ENCODE peak calls at places on chromosome 3, in ten cellular contexts. P is upper lobe of left lung, W is GM12892, F is SK-N-MC, X is GM23338, M is prostate gland, E is transverse colon, V is K562, H is H1, Y is Panc1. T is an unnamed sample.

GRCh38 chr3:112333386-112334334 is 704 bp downstream of the CD200 start:
- DNase-seq in P (no peak), W (no peak), F (no peak), X (peak), M (peak), E (no peak), V (no peak), H (no peak), Y (no peak), T (no peak)

GRCh38 chr3:62597481-62597880 is 224.1 kb upstream of the FEZF2 start:
- DNase-seq in P (no peak), W (no peak), F (no peak), X (no peak), M (no peak), E (no peak), V (no peak), H (no peak), Y (no peak), T (no peak)

GRCh38 chr3:155391583-155391982 is 98.1 kb upstream of the STRIT1 start:
- DNase-seq in P (peak), W (no peak), F (no peak), X (peak), M (no peak), E (peak), V (no peak), H (no peak), Y (no peak), T (no peak)

GRCh38 chr3:163043074-163043473 is 1546.5 kb downstream of the OTOL1 start:
- DNase-seq in P (no peak), W (no peak), F (no peak), X (peak), M (no peak), E (no peak), V (no peak), H (no peak), Y (no peak), T (no peak)

GRCh38 chr3:197534348-197534725 is 21.4 kb downstream of the BDH1 start:
- DNase-seq in P (no peak), W (no peak), F (no peak), X (no peak), M (no peak), E (no peak), V (no peak), H (no peak), Y (no peak), T (no peak)

GRCh38 chr3:104198136-104198535 is 1168.6 kb upstream of the ALCAM start:
- DNase-seq in P (no peak), W (no peak), F (peak), X (no peak), M (no peak), E (no peak), V (no peak), H (no peak), Y (no peak), T (no peak)

GRCh38 chr3:24646790-24647189 is 152.1 kb upstream of the THRB start:
- DNase-seq in P (no peak), W (no peak), F (no peak), X (no peak), M (no peak), E (no peak), V (no peak), H (no peak), Y (no peak), T (no peak)

GRCh38 chr3:96966181-96966929 is 152.0 kb downstream of the EPHA6 start:
- DNase-seq in P (no peak), W (no peak), F (no peak), X (no peak), M (no peak), E (no peak), V (no peak), H (no peak), Y (no peak), T (no peak)

GRCh38 chr3:172606021-172606420 is 82.8 kb upstream of the TNFSF10 start:
- DNase-seq in P (no peak), W (no peak), F (no peak), X (no peak), M (no peak), E (no peak), V (no peak), H (no peak), Y (no peak), T (no peak)

GRCh38 chr3:15754047-15754446 is 43.7 kb downstream of the ANKRD28 start:
- DNase-seq in P (no peak), W (no peak), F (no peak), X (no peak), M (no peak), E (no peak), V (no peak), H (no peak), Y (no peak), T (no peak)

GRCh38 chr3:87626471-87626995 is 350.1 kb upstream of the POU1F1 start:
- DNase-seq in P (no peak), W (no peak), F (no peak), X (no peak), M (no peak), E (no peak), V (no peak), H (no peak), Y (no peak), T (no peak)

GRCh38 chr3:34504755-34505154 is 706.3 kb downstream of the PDCD6IP start:
- DNase-seq in P (no peak), W (no peak), F (no peak), X (no peak), M (no peak), E (no peak), V (no peak), H (no peak), Y (no peak), T (no peak)

GRCh38 chr3:142064454-142064853 is 84.9 kb downstream of the TFDP2 start:
- DNase-seq in P (no peak), W (no peak), F (no peak), X (peak), M (no peak), E (no peak), V (no peak), H (no peak), Y (no peak), T (no peak)

GRCh38 chr3:187739561-187740445 is 5.5 kb downstream of the BCL6 start:
- DNase-seq in P (peak), W (peak), F (no peak), X (peak), M (peak), E (peak), V (peak), H (no peak), Y (peak), T (peak)

GRCh38 chr3:53238051-53238850 is 17.6 kb downstream of the TKT start:
- DNase-seq in P (peak), W (no peak), F (no peak), X (no peak), M (peak), E (peak), V (no peak), H (no peak), Y (no peak), T (peak)
- TF ChIP-seq POLR2AphosphoS5 in P (peak), W (no peak), F (no peak), X (no peak), M (peak), E (peak), V (no peak), H (no peak), Y (no peak), T (no peak)

DNA sequence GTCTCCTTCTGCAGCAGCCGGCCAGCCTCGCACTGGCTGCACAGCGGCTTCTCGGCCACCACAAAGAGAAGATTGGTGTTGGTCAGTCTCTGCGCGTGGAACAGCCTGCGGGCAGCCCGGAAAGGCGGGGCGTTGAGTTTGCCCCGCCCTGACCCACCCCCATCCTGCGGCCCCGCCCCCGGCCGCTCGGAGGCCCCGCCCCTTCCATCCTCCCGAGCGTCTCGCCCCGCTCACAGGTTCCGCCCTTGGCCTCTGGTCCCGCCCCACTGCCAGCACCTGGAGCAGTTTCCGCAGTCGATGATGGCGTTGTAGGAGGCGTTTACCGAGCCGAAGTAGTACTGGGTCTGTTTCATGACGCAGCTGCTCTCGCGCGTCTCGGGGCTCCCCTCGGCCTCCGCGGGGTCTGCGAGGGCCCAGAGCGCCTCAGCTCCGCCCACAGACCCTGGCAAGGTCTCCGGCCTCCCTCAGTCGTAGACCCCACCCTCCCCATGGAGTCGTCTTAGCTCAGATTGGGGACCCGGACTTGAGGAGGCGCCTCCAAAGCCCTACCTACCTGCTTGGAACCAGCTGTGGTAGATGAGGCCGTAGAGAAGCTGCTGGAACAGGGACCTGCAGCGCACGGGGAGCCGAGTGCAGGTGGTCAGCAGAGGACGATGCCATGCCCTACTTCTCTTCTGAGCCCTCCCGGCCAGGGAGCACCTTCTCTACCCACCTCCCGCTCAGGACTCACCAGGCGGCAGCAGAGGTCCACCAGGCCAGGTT is 5.9 kb upstream of the TMEM115 start:
- DNase-seq in P (peak), W (peak), F (no peak), X (peak), M (peak), E (peak), V (peak), H (peak), Y (no peak), T (peak)
- TF ChIP-seq POLR2AphosphoS5 in P (no peak), W (no peak), F (no peak), X (peak), M (peak), E (peak), V (no peak), H (no peak), Y (no peak), T (no peak)

DNA sequence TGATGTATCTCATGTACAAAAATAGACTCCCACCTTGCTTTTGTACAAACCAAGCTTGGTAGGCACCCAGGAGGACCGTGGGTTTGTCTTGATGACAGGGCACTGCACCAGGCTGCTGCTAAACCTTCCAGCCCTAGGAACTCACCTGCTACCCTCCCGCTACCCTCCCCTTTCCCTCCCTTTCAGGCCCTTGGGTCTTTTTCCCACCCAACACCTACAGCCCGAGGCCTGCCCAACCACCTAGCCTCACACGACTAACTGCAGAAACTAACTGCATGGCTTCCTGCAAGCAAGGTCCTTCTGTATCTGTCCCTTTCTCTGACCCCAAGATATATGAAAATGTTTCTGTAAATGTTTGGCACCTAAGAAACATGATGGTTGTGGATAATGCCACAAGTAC is 11.1 kb downstream of the PPM1M start:
- DNase-seq in P (no peak), W (no peak), F (no peak), X (no peak), M (no peak), E (no peak), V (no peak), H (no peak), Y (no peak), T (no peak)
- TF ChIP-seq POLR2AphosphoS5 in P (no peak), W (no peak), F (no peak), X (no peak), M (no peak), E (no peak), V (no peak), H (no peak), Y (no peak), T (no peak)

GRCh38 chr3:45010718-45011355 is 15.3 kb upstream of the CLEC3B start:
- DNase-seq in P (no peak), W (no peak), F (no peak), X (no peak), M (no peak), E (no peak), V (no peak), H (no peak), Y (no peak), T (no peak)

GRCh38 chr3:45009868-45010267 is 16.2 kb upstream of the CLEC3B start:
- DNase-seq in P (no peak), W (no peak), F (no peak), X (no peak), M (no peak), E (no peak), V (no peak), H (no peak), Y (no peak), T (no peak)

GRCh38 chr3:45008117-45008516 is 18.0 kb upstream of the CLEC3B start:
- DNase-seq in P (no peak), W (no peak), F (no peak), X (no peak), M (no peak), E (no peak), V (no peak), H (no peak), Y (no peak), T (no peak)

GRCh38 chr3:45012577-45012976 is 13.5 kb upstream of the CLEC3B start:
- DNase-seq in P (no peak), W (no peak), F (no peak), X (no peak), M (no peak), E (no peak), V (no peak), H (no peak), Y (no peak), T (no peak)

GRCh38 chr3:45011756-45012441 is 14.2 kb upstream of the CLEC3B start:
- DNase-seq in P (no peak), W (no peak), F (peak), X (no peak), M (no peak), E (peak), V (no peak), H (no peak), Y (no peak), T (peak)
- TF ChIP-seq POLR2AphosphoS5 in P (peak), W (no peak), F (no peak), X (no peak), M (peak), E (peak), V (no peak), H (no peak), Y (no peak), T (no peak)

GRCh38 chr3:106380232-106380631 is 511.4 kb upstream of the CBLB start:
- DNase-seq in P (no peak), W (no peak), F (no peak), X (no peak), M (no peak), E (no peak), V (no peak), H (no peak), Y (no peak), T (no peak)
- TF ChIP-seq POLR2AphosphoS5 in P (no peak), W (no peak), F (no peak), X (no peak), M (no peak), E (no peak), V (no peak), H (no peak), Y (no peak), T (no peak)

GRCh38 chr3:50323092-50323600 is 601 bp upstream of the HYAL2 start:
- DNase-seq in P (peak), W (no peak), F (no peak), X (no peak), M (no peak), E (no peak), V (no peak), H (no peak), Y (no peak), T (no peak)
- TF ChIP-seq POLR2AphosphoS5 in P (peak), W (no peak), F (no peak), X (no peak), M (no peak), E (no peak), V (no peak), H (no peak), Y (no peak), T (no peak)

DNA sequence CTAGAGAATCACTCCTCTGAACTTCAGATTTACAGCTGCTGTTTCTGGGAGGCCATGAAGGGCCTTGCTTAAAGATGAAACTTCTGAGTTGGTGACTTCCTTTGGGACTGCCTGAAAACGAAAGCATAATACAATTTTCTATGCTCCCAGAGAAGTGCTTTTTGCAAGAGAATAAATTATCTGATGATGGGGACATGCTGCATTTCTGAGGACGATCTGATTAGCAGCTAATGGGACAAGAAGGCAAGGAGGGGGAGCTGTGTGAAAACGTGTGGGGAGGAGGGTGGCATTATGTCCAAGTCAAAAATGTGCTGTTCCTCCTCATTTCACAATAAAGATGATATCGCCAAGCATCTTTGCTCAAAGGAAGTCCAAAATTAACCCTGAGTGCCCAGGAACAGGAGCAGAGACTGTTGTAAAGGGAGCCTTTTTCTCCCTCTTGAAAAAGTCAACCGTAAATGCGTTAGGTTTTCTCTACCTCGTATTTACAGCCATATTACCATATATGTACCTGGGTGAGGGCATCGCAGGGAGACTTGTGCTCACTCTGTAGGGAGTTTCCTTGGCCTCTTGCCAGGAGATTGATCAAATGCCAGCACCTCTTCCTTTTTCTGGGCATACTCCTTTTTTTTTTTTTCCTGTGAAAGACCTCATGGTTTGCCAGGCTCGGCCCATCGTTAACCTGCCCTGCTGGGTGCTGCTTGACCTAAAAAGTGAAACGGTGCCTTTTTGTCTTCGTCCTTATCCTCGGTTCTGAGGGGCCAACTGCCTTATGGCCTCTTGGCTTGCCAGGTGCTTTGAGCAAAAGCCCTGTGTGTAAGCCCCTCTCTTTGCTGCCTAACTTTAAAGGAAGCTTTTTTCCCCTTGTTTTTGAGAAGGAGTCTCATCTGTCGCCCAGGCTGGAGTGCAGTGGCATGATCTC is 11.5 kb downstream of the ITPR1 start:
- DNase-seq in P (no peak), W (no peak), F (no peak), X (no peak), M (peak), E (peak), V (no peak), H (no peak), Y (no peak), T (no peak)
- TF ChIP-seq POLR2AphosphoS5 in P (no peak), W (no peak), F (no peak), X (no peak), M (no peak), E (no peak), V (no peak), H (no peak), Y (no peak), T (no peak)

GRCh38 chr3:73618461-73618860 is 6.3 kb downstream of the PDZRN3 start:
- DNase-seq in P (no peak), W (no peak), F (no peak), X (no peak), M (no peak), E (no peak), V (no peak), H (no peak), Y (no peak), T (no peak)

GRCh38 chr3:73623316-73623715 is 1.4 kb downstream of the PDZRN3 start:
- DNase-seq in P (no peak), W (no peak), F (no peak), X (no peak), M (no peak), E (no peak), V (no peak), H (no peak), Y (no peak), T (no peak)

GRCh38 chr3:73622135-73622534 is 2.6 kb downstream of the PDZRN3 start:
- DNase-seq in P (no peak), W (no peak), F (no peak), X (peak), M (peak), E (peak), V (no peak), H (no peak), Y (no peak), T (no peak)

GRCh38 chr3:73623996-73624362 is 762 bp downstream of the PDZRN3 start:
- DNase-seq in P (no peak), W (no peak), F (no peak), X (peak), M (peak), E (peak), V (no peak), H (peak), Y (no peak), T (no peak)

DNA sequence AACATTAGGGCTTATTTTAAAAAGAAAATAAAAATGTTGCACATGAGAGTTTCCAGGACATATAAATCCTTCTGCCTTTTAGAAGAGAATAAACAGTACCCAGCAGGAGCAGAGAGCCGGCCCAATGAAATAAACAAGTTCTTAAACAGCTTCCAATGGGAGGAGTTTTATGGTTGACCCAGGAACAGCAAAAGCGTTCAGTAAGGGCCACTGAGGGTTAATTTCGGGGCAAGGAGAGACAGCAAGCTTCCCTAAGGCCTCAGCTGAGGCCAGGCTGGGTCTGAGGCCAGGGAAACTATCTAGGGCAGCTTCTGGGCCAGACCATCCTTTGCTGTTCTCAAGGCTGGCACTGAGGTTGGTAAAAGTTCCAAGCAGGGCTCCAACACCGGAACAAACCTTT is 3.4 kb downstream of the PDZRN3 start:
- DNase-seq in P (no peak), W (no peak), F (no peak), X (no peak), M (peak), E (no peak), V (no peak), H (no peak), Y (no peak), T (no peak)
- TF ChIP-seq POLR2AphosphoS5 in P (no peak), W (no peak), F (no peak), X (no peak), M (peak), E (peak), V (no peak), H (no peak), Y (no peak), T (no peak)

GRCh38 chr3:57903124-57903668 is 105.0 kb upstream of the FLNB start:
- DNase-seq in P (no peak), W (no peak), F (no peak), X (no peak), M (no peak), E (no peak), V (no peak), H (no peak), Y (no peak), T (no peak)
- TF ChIP-seq POLR2AphosphoS5 in P (no peak), W (no peak), F (no peak), X (no peak), M (no peak), E (peak), V (no peak), H (no peak), Y (no peak), T (no peak)

DNA sequence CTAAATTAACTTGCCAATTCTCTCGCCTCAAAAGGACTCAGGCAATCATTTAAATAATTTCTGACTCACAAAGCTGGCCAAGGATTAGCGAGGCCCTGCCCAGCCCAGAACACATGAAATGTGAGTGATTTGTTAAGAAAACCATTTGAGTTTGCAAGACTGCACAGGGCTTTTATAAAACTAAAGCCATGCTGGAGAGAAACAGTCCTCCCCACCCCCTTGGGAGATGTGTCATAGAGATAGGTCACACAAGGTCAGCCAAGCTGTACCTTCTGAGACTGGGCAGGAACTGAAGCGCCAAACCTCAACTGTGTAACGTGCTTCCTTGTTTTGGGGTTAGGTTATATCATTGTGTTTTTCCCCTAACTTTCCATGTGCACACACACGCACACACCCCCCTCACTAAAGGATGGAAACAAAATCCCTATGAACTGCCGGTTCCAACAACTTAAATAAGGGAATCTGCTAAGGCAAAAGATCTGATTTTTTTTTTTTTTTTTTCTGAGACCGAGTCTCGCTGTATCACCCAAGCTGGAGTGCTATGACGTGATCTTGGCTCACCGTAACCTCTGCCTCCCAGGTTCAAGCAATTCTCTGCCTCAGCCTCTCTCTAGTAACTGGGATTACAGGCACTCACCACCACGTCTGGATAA is 8.1 kb downstream of the SPATA12 start:
- DNase-seq in P (peak), W (peak), F (no peak), X (no peak), M (no peak), E (peak), V (peak), H (no peak), Y (peak), T (no peak)
- TF ChIP-seq POLR2AphosphoS5 in P (no peak), W (peak), F (no peak), X (no peak), M (no peak), E (peak), V (no peak), H (no peak), Y (no peak), T (peak)

T was measured in breast epithelium.